ENCODE peak calls at places on chromosome 4, in five cellular contexts. One of them, this sample, is unnamed.

GRCh38 chr4:168569909-168570276 is 73.0 kb downstream of the PALLD start:
- DNase-seq in kidney epithelial cell: no peak
- DNase-seq in fibroblast of mammary gland: peak; percentile 13
- DNase-seq in PC-9: no peak
- DNase-seq in lower lobe of right lung: no peak
- DNase-seq in this sample: no peak

GRCh38 chr4:119781044-119781443 is 152.4 kb upstream of the PDE5A start:
- DNase-seq in kidney epithelial cell: no peak
- DNase-seq in fibroblast of mammary gland: no peak
- DNase-seq in PC-9: no peak
- DNase-seq in lower lobe of right lung: no peak
- DNase-seq in this sample: no peak

GRCh38 chr4:175054980-175055379 is 136.8 kb downstream of the ADAM29 start:
- DNase-seq in kidney epithelial cell: no peak
- DNase-seq in fibroblast of mammary gland: no peak
- DNase-seq in PC-9: no peak
- DNase-seq in lower lobe of right lung: no peak
- DNase-seq in this sample: no peak

GRCh38 chr4:103887191-103887590 is 167.4 kb upstream of the TACR3 start:
- DNase-seq in kidney epithelial cell: no peak
- DNase-seq in fibroblast of mammary gland: peak; percentile 75
- DNase-seq in PC-9: no peak
- DNase-seq in lower lobe of right lung: no peak
- DNase-seq in this sample: no peak

GRCh38 chr4:173332963-173333657 is 1.0 kb downstream of the HMGB2 start:
- DNase-seq in kidney epithelial cell: no peak
- DNase-seq in fibroblast of mammary gland: peak; percentile 17
- DNase-seq in PC-9: no peak
- DNase-seq in lower lobe of right lung: no peak
- DNase-seq in this sample: no peak

GRCh38 chr4:107901213-107901934 is 30.0 kb upstream of the CYP2U1 start:
- DNase-seq in kidney epithelial cell: no peak
- DNase-seq in fibroblast of mammary gland: no peak
- DNase-seq in PC-9: no peak
- DNase-seq in lower lobe of right lung: no peak
- DNase-seq in this sample: no peak

GRCh38 chr4:121308828-121309227 is 72.0 kb downstream of the QRFPR start:
- DNase-seq in kidney epithelial cell: no peak
- DNase-seq in fibroblast of mammary gland: no peak
- DNase-seq in PC-9: no peak
- DNase-seq in lower lobe of right lung: no peak
- DNase-seq in this sample: no peak

GRCh38 chr4:23324291-23324690 is 565.6 kb downstream of the PPARGC1A start:
- DNase-seq in kidney epithelial cell: peak; percentile 72
- DNase-seq in fibroblast of mammary gland: no peak
- DNase-seq in PC-9: peak; percentile 32
- DNase-seq in lower lobe of right lung: no peak
- DNase-seq in this sample: no peak

GRCh38 chr4:102684605-102685052 is 76.1 kb downstream of the MANBA start:
- DNase-seq in kidney epithelial cell: peak; percentile 48
- DNase-seq in fibroblast of mammary gland: peak; percentile 79
- DNase-seq in PC-9: no peak
- DNase-seq in lower lobe of right lung: no peak
- DNase-seq in this sample: peak; percentile 29

GRCh38 chr4:128371004-128371777 is 83.6 kb upstream of the PGRMC2 start:
- DNase-seq in kidney epithelial cell: no peak
- DNase-seq in fibroblast of mammary gland: peak; percentile 54
- DNase-seq in PC-9: no peak
- DNase-seq in lower lobe of right lung: no peak
- DNase-seq in this sample: no peak

GRCh38 chr4:32460972-32461371 is 1740.8 kb downstream of the PCDH7 start:
- DNase-seq in kidney epithelial cell: no peak
- DNase-seq in fibroblast of mammary gland: no peak
- DNase-seq in PC-9: no peak
- DNase-seq in lower lobe of right lung: no peak
- DNase-seq in this sample: no peak

GRCh38 chr4:53653484-53654053 is 62.3 kb upstream of the LNX1 start:
- DNase-seq in kidney epithelial cell: peak; percentile 2
- DNase-seq in fibroblast of mammary gland: peak; percentile 35
- DNase-seq in PC-9: no peak
- DNase-seq in lower lobe of right lung: no peak
- DNase-seq in this sample: no peak

GRCh38 chr4:78481180-78481579 is 70.4 kb upstream of the ANXA3 start:
- DNase-seq in kidney epithelial cell: peak; percentile 14
- DNase-seq in fibroblast of mammary gland: peak; percentile 99
- DNase-seq in PC-9: no peak
- DNase-seq in lower lobe of right lung: no peak
- DNase-seq in this sample: peak; percentile 78

GRCh38 chr4:158020175-158020574 is 152.7 kb downstream of the GASK1B start:
- DNase-seq in kidney epithelial cell: peak; percentile 85
- DNase-seq in fibroblast of mammary gland: peak; percentile 95
- DNase-seq in PC-9: peak; percentile 8
- DNase-seq in lower lobe of right lung: no peak
- DNase-seq in this sample: peak; percentile 97

GRCh38 chr4:55138367-55138766 is 13.0 kb upstream of the KDR start:
- DNase-seq in kidney epithelial cell: no peak
- DNase-seq in fibroblast of mammary gland: no peak
- DNase-seq in PC-9: no peak
- DNase-seq in lower lobe of right lung: no peak
- DNase-seq in this sample: no peak

GRCh38 chr4:159396151-159396550 is 293.3 kb downstream of the RAPGEF2 start:
- DNase-seq in kidney epithelial cell: no peak
- DNase-seq in fibroblast of mammary gland: no peak
- DNase-seq in PC-9: no peak
- DNase-seq in lower lobe of right lung: no peak
- DNase-seq in this sample: no peak

GRCh38 chr4:147828361-147828760 is 96.5 kb downstream of the ARHGAP10 start:
- DNase-seq in kidney epithelial cell: no peak
- DNase-seq in fibroblast of mammary gland: peak; percentile 70
- DNase-seq in PC-9: no peak
- DNase-seq in lower lobe of right lung: no peak
- DNase-seq in this sample: no peak

GRCh38 chr4:27916432-27917184 is 1056.0 kb downstream of the STIM2 start:
- DNase-seq in kidney epithelial cell: no peak
- DNase-seq in fibroblast of mammary gland: no peak
- DNase-seq in PC-9: no peak
- DNase-seq in lower lobe of right lung: no peak
- DNase-seq in this sample: no peak

GRCh38 chr4:82372874-82373815 is 646 bp downstream of the HNRNPD start:
- DNase-seq in kidney epithelial cell: no peak
- DNase-seq in fibroblast of mammary gland: peak; percentile 63
- DNase-seq in PC-9: peak; percentile 66
- DNase-seq in lower lobe of right lung: peak; percentile 80
- DNase-seq in this sample: peak; percentile 36

GRCh38 chr4:3041192-3042142 is 32.9 kb downstream of the HTT-AS start:
- DNase-seq in kidney epithelial cell: no peak
- DNase-seq in fibroblast of mammary gland: peak; percentile 36
- DNase-seq in PC-9: peak; percentile 74
- DNase-seq in lower lobe of right lung: peak; percentile 79
- DNase-seq in this sample: peak; percentile 9

GRCh38 chr4:36758312-36758690 is 476.9 kb downstream of the DTHD1 start:
- DNase-seq in kidney epithelial cell: no peak
- DNase-seq in fibroblast of mammary gland: no peak
- DNase-seq in PC-9: no peak
- DNase-seq in lower lobe of right lung: no peak
- DNase-seq in this sample: no peak

GRCh38 chr4:86837651-86838050 is 11.5 kb downstream of the SLC10A6 start:
- DNase-seq in kidney epithelial cell: no peak
- DNase-seq in fibroblast of mammary gland: no peak
- DNase-seq in PC-9: no peak
- DNase-seq in lower lobe of right lung: no peak
- DNase-seq in this sample: no peak

GRCh38 chr4:86845593-86845992 is 3.6 kb downstream of the SLC10A6 start:
- DNase-seq in kidney epithelial cell: no peak
- DNase-seq in fibroblast of mammary gland: no peak
- DNase-seq in PC-9: no peak
- DNase-seq in lower lobe of right lung: no peak
- DNase-seq in this sample: no peak

GRCh38 chr4:86841309-86841708 is 7.9 kb downstream of the SLC10A6 start:
- DNase-seq in kidney epithelial cell: no peak
- DNase-seq in fibroblast of mammary gland: no peak
- DNase-seq in PC-9: no peak
- DNase-seq in lower lobe of right lung: no peak
- DNase-seq in this sample: no peak

GRCh38 chr4:86838141-86838540 is 11.0 kb downstream of the SLC10A6 start:
- DNase-seq in kidney epithelial cell: no peak
- DNase-seq in fibroblast of mammary gland: no peak
- DNase-seq in PC-9: no peak
- DNase-seq in lower lobe of right lung: no peak
- DNase-seq in this sample: no peak

GRCh38 chr4:86840858-86841257 is 8.3 kb downstream of the SLC10A6 start:
- DNase-seq in kidney epithelial cell: no peak
- DNase-seq in fibroblast of mammary gland: no peak
- DNase-seq in PC-9: no peak
- DNase-seq in lower lobe of right lung: no peak
- DNase-seq in this sample: no peak
- H3K4me3 ChIP-seq in kidney epithelial cell: no peak overlapping the region
- H3K4me3 ChIP-seq in fibroblast of mammary gland: no peak overlapping the region
- H3K4me3 ChIP-seq in PC-9: no peak overlapping the region
- H3K4me3 ChIP-seq in lower lobe of right lung: no peak overlapping the region
- H3K4me3 ChIP-seq in this sample: no peak overlapping the region

GRCh38 chr4:183909187-183909586 is 4.1 kb downstream of the STOX2 start:
- DNase-seq in kidney epithelial cell: no peak
- DNase-seq in fibroblast of mammary gland: no peak
- DNase-seq in PC-9: no peak
- DNase-seq in lower lobe of right lung: no peak
- DNase-seq in this sample: no peak

GRCh38 chr4:183906486-183906735 is 1.3 kb downstream of the STOX2 start:
- DNase-seq in kidney epithelial cell: no peak
- DNase-seq in fibroblast of mammary gland: no peak
- DNase-seq in PC-9: no peak
- DNase-seq in lower lobe of right lung: no peak
- DNase-seq in this sample: no peak

GRCh38 chr4:183905593-183906485 is 732 bp downstream of the STOX2 start:
- DNase-seq in kidney epithelial cell: no peak
- DNase-seq in fibroblast of mammary gland: peak; percentile 16
- DNase-seq in PC-9: peak; percentile 15
- DNase-seq in lower lobe of right lung: peak; percentile 56
- DNase-seq in this sample: no peak

GRCh38 chr4:183906736-183907651 is 1.9 kb downstream of the STOX2 start:
- DNase-seq in kidney epithelial cell: no peak
- DNase-seq in fibroblast of mammary gland: no peak
- DNase-seq in PC-9: no peak
- DNase-seq in lower lobe of right lung: no peak
- DNase-seq in this sample: no peak

GRCh38 chr4:183908284-183908683 is 3.2 kb downstream of the STOX2 start:
- DNase-seq in kidney epithelial cell: no peak
- DNase-seq in fibroblast of mammary gland: no peak
- DNase-seq in PC-9: no peak
- DNase-seq in lower lobe of right lung: no peak
- DNase-seq in this sample: no peak
- H3K4me3 ChIP-seq in kidney epithelial cell: no peak overlapping the region
- H3K4me3 ChIP-seq in fibroblast of mammary gland: no peak overlapping the region
- H3K4me3 ChIP-seq in PC-9: no peak overlapping the region
- H3K4me3 ChIP-seq in lower lobe of right lung: no peak overlapping the region
- H3K4me3 ChIP-seq in this sample: no peak overlapping the region

GRCh38 chr4:13543648-13544555 is at the start of gene NKX3-2:
- DNase-seq in kidney epithelial cell: no peak
- DNase-seq in fibroblast of mammary gland: no peak
- DNase-seq in PC-9: peak; percentile 11
- DNase-seq in lower lobe of right lung: no peak
- DNase-seq in this sample: no peak

GRCh38 chr4:13541720-13542576 is 2.4 kb downstream of the NKX3-2 start:
- DNase-seq in kidney epithelial cell: no peak
- DNase-seq in fibroblast of mammary gland: no peak
- DNase-seq in PC-9: no peak
- DNase-seq in lower lobe of right lung: no peak
- DNase-seq in this sample: no peak

GRCh38 chr4:13541176-13541604 is 3.1 kb downstream of the NKX3-2 start:
- DNase-seq in kidney epithelial cell: no peak
- DNase-seq in fibroblast of mammary gland: no peak
- DNase-seq in PC-9: no peak
- DNase-seq in lower lobe of right lung: no peak
- DNase-seq in this sample: no peak

GRCh38 chr4:13543091-13543581 is 1.2 kb downstream of the NKX3-2 start:
- DNase-seq in kidney epithelial cell: no peak
- DNase-seq in fibroblast of mammary gland: no peak
- DNase-seq in PC-9: no peak
- DNase-seq in lower lobe of right lung: no peak
- DNase-seq in this sample: no peak

DNA sequence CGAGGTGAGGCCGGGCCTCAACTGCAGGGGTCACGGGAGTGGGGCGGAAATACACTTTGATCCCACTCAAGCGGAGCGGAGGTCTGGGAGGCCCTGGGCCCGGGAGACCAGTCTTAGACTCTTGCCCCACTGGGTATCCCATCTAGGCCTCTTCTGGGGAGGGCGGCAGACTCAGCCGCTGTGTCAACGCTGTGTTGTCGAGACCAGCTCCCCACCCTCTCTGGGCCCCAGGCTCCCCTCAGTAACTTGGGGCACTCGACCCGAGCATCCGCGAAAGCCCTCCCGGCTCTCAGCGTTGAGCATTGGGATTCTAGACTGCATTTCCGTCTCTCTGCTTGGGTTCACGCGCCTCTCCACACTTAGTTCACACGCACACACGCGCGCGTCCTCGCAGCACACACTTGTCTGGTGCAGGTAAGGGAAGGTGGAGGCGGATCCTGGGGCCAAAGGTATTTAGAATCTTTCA is 1.7 kb downstream of the NKX3-2 start:
- DNase-seq in kidney epithelial cell: no peak
- DNase-seq in fibroblast of mammary gland: no peak
- DNase-seq in PC-9: no peak
- DNase-seq in lower lobe of right lung: no peak
- DNase-seq in this sample: no peak
- H3K4me3 ChIP-seq in kidney epithelial cell: no peak overlapping the region
- H3K4me3 ChIP-seq in fibroblast of mammary gland: no peak overlapping the region
- H3K4me3 ChIP-seq in PC-9: no peak overlapping the region
- H3K4me3 ChIP-seq in lower lobe of right lung: peak overlapping the region; percentile 22
- H3K4me3 ChIP-seq in this sample: no peak overlapping the region

GRCh38 chr4:80294206-80294605 is 27.7 kb downstream of the FGF5 start:
- DNase-seq in kidney epithelial cell: no peak
- DNase-seq in fibroblast of mammary gland: no peak
- DNase-seq in PC-9: no peak
- DNase-seq in lower lobe of right lung: no peak
- DNase-seq in this sample: no peak
- H3K4me3 ChIP-seq in kidney epithelial cell: no peak overlapping the region
- H3K4me3 ChIP-seq in fibroblast of mammary gland: no peak overlapping the region
- H3K4me3 ChIP-seq in PC-9: no peak overlapping the region
- H3K4me3 ChIP-seq in lower lobe of right lung: no peak overlapping the region
- H3K4me3 ChIP-seq in this sample: no peak overlapping the region

GRCh38 chr4:186701273-186701672 is 22.4 kb downstream of the FAT1 start:
- DNase-seq in kidney epithelial cell: no peak
- DNase-seq in fibroblast of mammary gland: peak; percentile 64
- DNase-seq in PC-9: no peak
- DNase-seq in lower lobe of right lung: no peak
- DNase-seq in this sample: no peak
- H3K4me3 ChIP-seq in kidney epithelial cell: no peak overlapping the region
- H3K4me3 ChIP-seq in fibroblast of mammary gland: no peak overlapping the region
- H3K4me3 ChIP-seq in PC-9: no peak overlapping the region
- H3K4me3 ChIP-seq in lower lobe of right lung: peak overlapping the region; percentile 14
- H3K4me3 ChIP-seq in this sample: no peak overlapping the region

GRCh38 chr4:130563891-130564418 is 1468.0 kb downstream of the C4orf33 start:
- DNase-seq in kidney epithelial cell: no peak
- DNase-seq in fibroblast of mammary gland: no peak
- DNase-seq in PC-9: no peak
- DNase-seq in lower lobe of right lung: no peak
- DNase-seq in this sample: no peak
- H3K4me3 ChIP-seq in kidney epithelial cell: peak overlapping the region; percentile 24
- H3K4me3 ChIP-seq in fibroblast of mammary gland: peak overlapping the region; percentile 29
- H3K4me3 ChIP-seq in PC-9: peak overlapping the region; percentile 31
- H3K4me3 ChIP-seq in lower lobe of right lung: peak overlapping the region; percentile 30
- H3K4me3 ChIP-seq in this sample: no peak overlapping the region

This sample was measured in HFF-Myc.